ENCODE peak calls at places on chromosomes 5 and 9, in five cellular contexts. Q is WTC11, V is K562, L is GM12878, E is H1. X is an unnamed sample.

GRCh38 chr9:1219284-1219683 is 169.1 kb downstream of the DMRT2 start:
- DNase-seq in Q (no peak), E (no peak), V (no peak), L (no peak), X (no peak)

GRCh38 chr9:114668146-114668545 is 10.5 kb upstream of the TEX53 start:
- DNase-seq in E (no peak), V (no peak), L (no peak), Q (no peak), X (no peak)

GRCh38 chr9:83062011-83062652 is 810 bp downstream of the RASEF start:
- DNase-seq in Q (peak), L (no peak), E (peak), V (no peak), X (no peak)

GRCh38 chr9:82982271-82982880 is 80.6 kb downstream of the RASEF start:
- DNase-seq in L (no peak), V (no peak), Q (no peak), E (no peak), X (no peak)

GRCh38 chr5:158485604-158486081 is 614.1 kb downstream of the EBF1 start:
- DNase-seq in V (no peak), E (no peak), L (no peak), Q (no peak), X (no peak)

GRCh38 chr5:13250450-13251291 is 693.8 kb downstream of the DNAH5 start:
- DNase-seq in V (no peak), L (no peak), E (no peak), Q (no peak), X (peak)

GRCh38 chr5:111782171-111782570 is 25.2 kb upstream of the NREP start:
- DNase-seq in L (no peak), V (no peak), Q (no peak), E (no peak), X (no peak)

GRCh38 chr9:96617439-96618185 is 2.0 kb downstream of the CDC14B start:
- DNase-seq in V (no peak), L (no peak), Q (peak), E (no peak), X (no peak)

GRCh38 chr5:132419517-132420468 is 50.3 kb downstream of the SLC22A5 start:
- DNase-seq in E (peak), L (no peak), V (peak), Q (peak), X (peak)

DNA sequence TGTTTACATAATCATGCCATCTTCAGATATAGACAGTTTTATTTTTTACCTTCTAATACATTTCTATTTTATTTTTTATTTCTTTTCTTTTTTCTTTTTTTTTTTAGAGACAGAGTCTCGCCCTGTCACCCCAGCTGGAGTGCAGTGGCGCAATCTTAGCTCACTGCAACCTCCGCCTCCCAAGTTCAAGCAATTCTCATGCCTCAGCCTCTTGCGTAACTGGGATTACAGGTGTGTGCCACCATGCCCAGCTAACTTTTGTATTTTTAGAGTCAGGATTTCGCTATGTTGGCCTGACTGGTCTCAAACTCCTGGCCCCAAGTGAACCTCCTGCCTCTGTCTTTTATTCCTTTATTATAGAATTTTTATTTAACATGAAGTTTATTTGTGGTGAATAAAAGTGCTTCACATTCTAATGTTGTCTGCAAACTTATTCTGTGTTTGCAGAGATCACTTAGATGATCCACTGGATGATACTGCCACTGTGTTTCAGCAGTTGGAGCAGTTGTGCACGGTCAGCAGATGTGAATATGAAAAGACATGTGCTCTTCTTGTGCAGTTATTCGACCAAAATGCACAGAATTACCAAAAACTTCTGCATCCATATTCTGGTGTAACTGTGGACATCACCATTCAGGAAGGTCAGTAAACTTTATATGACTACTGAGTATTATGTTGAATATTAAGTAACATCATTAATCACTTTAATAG is 62.2 kb downstream of the RANBP17 start:
- DNase-seq in E (no peak), Q (no peak), V (no peak), L (no peak), X (no peak)
- TF ChIP-seq ATF2 in E (no peak), Q (no peak), V (no peak), L (no peak), X (no peak)

DNA sequence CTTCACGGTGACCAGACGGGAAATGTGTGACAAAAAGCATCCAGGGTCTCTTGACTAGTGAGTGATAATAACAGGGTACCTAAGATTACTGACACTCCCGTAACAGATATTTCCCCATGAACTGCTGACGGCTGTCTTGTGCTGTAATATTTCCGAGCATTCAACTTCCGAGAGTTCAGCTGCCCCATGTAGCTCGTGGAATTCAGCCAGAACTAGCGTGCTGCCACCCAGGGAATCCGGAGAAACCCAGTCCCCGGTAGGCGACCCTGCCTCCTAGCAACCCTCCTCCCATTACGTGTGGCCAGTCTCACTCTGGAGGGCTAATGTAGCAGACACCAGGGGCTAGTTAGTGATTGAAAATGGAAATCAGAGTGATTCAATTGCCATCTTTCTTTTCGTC is 2295.0 kb upstream of the WWC1 start:
- DNase-seq in Q (peak), V (no peak), E (no peak), L (no peak), X (no peak)
- TF ChIP-seq ATF2 in Q (no peak), V (no peak), E (no peak), L (no peak), X (no peak)

GRCh38 chr5:113505181-113505580 is 8.3 kb upstream of the YTHDC2 start:
- DNase-seq in E (no peak), V (no peak), Q (no peak), L (no peak), X (peak)

GRCh38 chr5:113512341-113512740 is 1.2 kb upstream of the YTHDC2 start:
- DNase-seq in E (no peak), V (no peak), Q (no peak), L (no peak), X (no peak)

GRCh38 chr5:113507601-113508000 is 5.9 kb upstream of the YTHDC2 start:
- DNase-seq in V (no peak), L (no peak), Q (no peak), E (no peak), X (no peak)

GRCh38 chr5:113510836-113511451 is 2.5 kb upstream of the YTHDC2 start:
- DNase-seq in E (no peak), L (no peak), Q (no peak), V (peak), X (peak)

DNA sequence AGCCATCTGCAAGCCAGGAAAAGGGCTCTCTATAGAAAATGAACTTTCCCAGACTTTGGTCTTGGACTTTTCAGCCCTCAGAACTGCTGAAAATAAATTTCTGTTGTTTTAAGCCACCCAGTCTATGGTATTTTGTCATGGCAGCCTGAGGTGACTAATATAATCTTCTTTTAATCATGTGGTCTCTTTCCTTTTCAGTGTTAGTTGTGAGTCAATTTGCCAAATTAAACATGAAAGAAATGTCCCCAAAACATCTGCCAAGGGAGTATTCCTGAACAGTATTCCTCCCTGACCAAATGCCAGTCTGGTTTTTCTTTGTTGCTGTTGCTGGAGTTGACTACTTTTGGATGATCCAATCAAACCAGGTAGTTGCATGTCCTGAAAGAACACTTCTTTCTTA is 4.7 kb upstream of the YTHDC2 start:
- DNase-seq in E (no peak), V (no peak), L (no peak), Q (no peak), X (no peak)
- TF ChIP-seq ATF2 in E (no peak), V (no peak), L (no peak), Q (no peak), X (no peak)

DNA sequence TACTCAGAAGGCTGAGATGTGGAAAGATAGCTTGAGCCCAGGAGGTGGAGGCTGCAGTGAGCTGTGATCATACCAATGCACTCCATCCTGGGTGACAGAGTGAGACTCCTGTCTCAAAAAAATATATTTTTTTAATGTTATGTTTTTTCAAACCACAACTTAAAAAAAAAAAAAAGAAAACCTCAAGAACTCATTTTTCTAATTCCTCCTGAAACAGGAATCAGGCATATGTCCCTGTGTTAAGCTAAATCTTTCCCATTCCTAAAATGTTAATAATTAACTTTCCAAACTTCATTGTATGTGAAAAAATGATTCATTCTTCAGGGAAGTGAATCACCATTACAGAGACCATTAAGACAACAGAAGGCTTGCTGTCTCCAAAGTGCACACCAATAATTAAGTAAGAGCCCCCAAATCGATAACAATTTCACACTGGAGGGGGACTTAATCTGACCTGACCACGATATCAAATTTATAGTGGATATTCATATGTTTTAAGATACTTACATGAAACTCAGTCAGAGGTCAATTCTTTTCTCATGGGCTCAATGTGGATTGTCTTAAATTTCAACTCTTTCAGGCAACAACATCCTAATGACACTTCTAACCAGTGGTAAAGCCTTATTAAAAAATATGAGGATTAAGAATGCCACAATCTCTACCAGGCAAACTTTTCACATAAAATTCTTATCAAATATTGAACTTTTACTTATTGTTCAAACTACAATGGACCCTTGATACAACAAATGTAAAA is 5.2 kb downstream of the CEMIP2 start:
- DNase-seq in E (no peak), L (no peak), V (no peak), Q (no peak), X (peak)
- TF ChIP-seq ATF2 in E (no peak), L (no peak), V (no peak), Q (no peak), X (no peak)

DNA sequence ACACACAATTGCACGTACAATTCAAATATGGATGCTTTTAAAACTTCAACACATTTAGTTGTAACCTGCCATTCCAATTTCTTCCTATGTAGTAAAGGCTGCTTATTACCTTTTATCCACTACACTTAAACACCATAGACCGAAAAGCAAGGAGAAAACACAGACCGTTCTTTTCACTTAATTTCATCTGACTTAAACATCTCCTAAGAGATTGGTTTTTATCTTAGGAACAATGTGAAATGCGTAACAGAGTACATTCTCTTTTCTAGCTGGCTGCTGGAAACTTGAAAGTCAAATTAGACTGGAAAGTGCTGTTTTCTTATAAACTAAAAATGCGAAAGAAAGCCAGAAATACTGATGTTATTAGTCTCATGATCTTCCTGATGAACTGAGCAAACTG is 241.8 kb downstream of the MLLT3 start:
- DNase-seq in Q (no peak), V (no peak), E (no peak), L (no peak), X (no peak)
- TF ChIP-seq ATF2 in Q (no peak), V (no peak), E (no peak), L (no peak), X (no peak)

GRCh38 chr5:9034671-9035070 is 511.2 kb downstream of the SEMA5A start:
- DNase-seq in L (no peak), V (no peak), Q (no peak), E (no peak), X (no peak)
- TF ChIP-seq ATF2 in L (no peak), V (no peak), Q (no peak), E (no peak), X (no peak)

DNA sequence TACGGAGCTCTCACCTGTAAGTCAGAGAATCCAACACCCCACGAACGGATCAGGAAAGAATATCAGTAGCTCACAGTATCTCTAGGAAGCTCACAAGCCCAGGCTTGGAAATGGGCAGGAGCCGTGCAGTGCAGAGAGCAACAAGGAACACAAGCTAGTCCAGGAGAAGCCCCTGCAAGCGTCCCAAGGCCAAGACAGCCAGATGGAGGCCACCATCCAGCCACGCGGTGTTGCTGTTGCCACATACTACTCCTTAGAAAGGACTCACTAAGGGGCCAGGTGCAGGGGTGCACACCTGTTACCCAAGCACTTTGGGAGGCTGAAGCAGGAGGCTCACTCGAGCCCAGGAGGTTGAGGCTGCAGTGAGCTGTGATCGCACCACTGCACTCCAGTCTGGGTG is 15.4 kb upstream of the VAV2 start:
- DNase-seq in L (no peak), Q (no peak), E (no peak), V (no peak), X (no peak)
- TF ChIP-seq ATF2 in L (no peak), Q (no peak), E (no peak), V (no peak), X (no peak)

DNA sequence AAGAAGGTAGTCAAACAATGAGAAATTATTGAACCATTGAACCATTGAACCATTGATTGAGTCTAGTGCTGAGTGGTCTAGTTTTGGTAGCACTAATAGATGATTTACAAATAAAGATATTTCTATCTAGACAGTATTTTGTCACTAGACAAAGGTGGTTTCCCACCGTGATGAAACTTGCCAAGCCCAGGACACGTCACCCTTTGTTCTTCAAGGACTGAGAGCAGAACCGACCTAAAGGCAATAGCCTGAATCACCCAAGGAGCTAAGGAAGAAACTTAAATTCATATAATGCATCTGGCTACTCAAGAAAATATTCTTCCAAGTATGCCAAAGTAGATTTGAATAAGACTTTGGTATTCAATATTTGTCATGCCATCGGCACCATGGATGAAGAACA is 103.3 kb downstream of the ESM1 start:
- DNase-seq in L (no peak), E (no peak), V (no peak), Q (no peak), X (no peak)
- TF ChIP-seq ATF2 in L (no peak), E (no peak), V (no peak), Q (no peak), X (no peak)

GRCh38 chr5:61097465-61097864 is 64.8 kb downstream of the SMIM15 start:
- DNase-seq in V (no peak), L (no peak), E (no peak), Q (no peak), X (no peak)

GRCh38 chr5:61098251-61098650 is 64.0 kb downstream of the SMIM15 start:
- DNase-seq in L (no peak), E (no peak), V (peak), Q (no peak), X (no peak)

GRCh38 chr5:61100425-61100824 is 61.8 kb downstream of the SMIM15 start:
- DNase-seq in V (peak), E (no peak), L (no peak), Q (no peak), X (no peak)
- TF ChIP-seq ATF2 in V (no peak), E (no peak), L (no peak), Q (no peak), X (no peak)

X was measured in HepG2.